ENCODE peak calls at places on chromosomes 11 and 22, in seven cellular contexts. I is AG09319, Z is HFF-Myc, C is left ventricle myocardium inferior, F is astrocyte of the spinal cord, N is neural crest cell, H is GM12865. X is an unnamed sample.

GRCh38 chr11:57279131-57279530 is 42.1 kb upstream of the APLNR start:
- DNase-seq in I (peak), Z (no peak), C (no peak), F (peak), N (no peak), H (no peak), X (no peak)

GRCh38 chr11:18836415-18836814 is 44.8 kb upstream of the PTPN5 start:
- DNase-seq in I (no peak), Z (no peak), C (no peak), F (no peak), N (no peak), H (no peak), X (no peak)

GRCh38 chr11:353315-353857 is 15.9 kb upstream of the B4GALNT4 start:
- DNase-seq in I (peak), Z (peak), C (peak), F (peak), N (no peak), H (no peak), X (peak)

GRCh38 chr11:73493838-73494598 is 103.9 kb downstream of the FAM168A start:
- DNase-seq in I (no peak), Z (no peak), C (no peak), F (peak), N (no peak), H (no peak), X (no peak)

GRCh38 chr11:119885861-119886567 is 157.0 kb upstream of the NECTIN1 start:
- DNase-seq in I (no peak), Z (no peak), C (no peak), F (no peak), N (no peak), H (no peak), X (no peak)

GRCh38 chr11:3123316-3123715 is 41.8 kb downstream of the OSBPL5 start:
- DNase-seq in I (no peak), Z (no peak), C (peak), F (no peak), N (no peak), H (no peak), X (peak)

GRCh38 chr22:43176090-43176489 is 10.8 kb downstream of the TTLL12 start:
- DNase-seq in I (no peak), Z (no peak), C (peak), F (no peak), N (no peak), H (no peak), X (no peak)

GRCh38 chr22:42202669-42203068 is 67.8 kb downstream of the TCF20 start:
- DNase-seq in I (no peak), Z (no peak), C (no peak), F (peak), N (no peak), H (no peak), X (no peak)

GRCh38 chr11:117084992-117085391 is 13.2 kb downstream of the SIK3 start:
- DNase-seq in I (no peak), Z (no peak), C (no peak), F (no peak), N (no peak), H (no peak), X (no peak)

GRCh38 chr11:113242767-113243397 is 71.5 kb upstream of the TTC12 start:
- DNase-seq in I (peak), Z (no peak), C (no peak), F (peak), N (no peak), H (peak), X (no peak)

GRCh38 chr22:47197735-47198500 is 435.5 kb downstream of the TBC1D22A start:
- DNase-seq in I (no peak), Z (no peak), C (no peak), F (no peak), N (no peak), H (no peak), X (no peak)

GRCh38 chr22:46421272-46421671 is 85.8 kb downstream of the TRMU start:
- DNase-seq in I (no peak), Z (no peak), C (no peak), F (no peak), N (no peak), H (peak), X (no peak)

GRCh38 chr22:43088979-43089717 is at the start of gene TTLL1:
- DNase-seq in I (peak), Z (peak), C (peak), F (peak), N (peak), H (peak), X (peak)

GRCh38 chr11:2797741-2798361 is 87.7 kb downstream of the CDKN1C start:
- DNase-seq in I (no peak), Z (no peak), C (peak), F (no peak), N (no peak), H (no peak), X (peak)

GRCh38 chr11:12808519-12808918 is 134.3 kb downstream of the TEAD1 start:
- DNase-seq in I (no peak), Z (no peak), C (no peak), F (peak), N (no peak), H (peak), X (no peak)

GRCh38 chr11:19603771-19604170 is 108.9 kb upstream of the NAV2 start:
- DNase-seq in I (no peak), Z (no peak), C (no peak), F (no peak), N (no peak), H (no peak), X (no peak)

GRCh38 chr11:75424396-75424795 is 8.6 kb downstream of the KLHL35 start:
- DNase-seq in I (no peak), Z (no peak), C (no peak), F (no peak), N (no peak), H (no peak), X (no peak)

GRCh38 chr11:1461806-1462455 is 24.6 kb downstream of the MOB2 start:
- DNase-seq in I (no peak), Z (no peak), C (no peak), F (no peak), N (no peak), H (no peak), X (no peak)

GRCh38 chr11:102172127-102172848 is 62.0 kb downstream of the YAP1 start:
- DNase-seq in I (no peak), Z (no peak), C (no peak), F (peak), N (no peak), H (no peak), X (no peak)

GRCh38 chr11:1073851-1074243 is 827 bp upstream of the MUC2 start:
- DNase-seq in I (no peak), Z (no peak), C (no peak), F (no peak), N (no peak), H (no peak), X (no peak)

GRCh38 chr11:61549662-61550568 is 31.0 kb downstream of the SYT7 start:
- DNase-seq in I (no peak), Z (no peak), C (peak), F (no peak), N (no peak), H (no peak), X (no peak)

GRCh38 chr22:40348025-40348658 is 1.8 kb downstream of the ADSL start:
- DNase-seq in I (no peak), Z (no peak), C (no peak), F (peak), N (peak), H (peak), X (peak)

GRCh38 chr11:112503410-112503809 is 242.8 kb upstream of the PLET1 start:
- DNase-seq in I (no peak), Z (no peak), C (no peak), F (no peak), N (no peak), H (no peak), X (no peak)

GRCh38 chr11:59413646-59414045 is 12.6 kb downstream of the OR5A2 start:
- DNase-seq in I (no peak), Z (no peak), C (no peak), F (no peak), N (no peak), H (no peak), X (no peak)

GRCh38 chr11:8243458-8243857 is 20.2 kb downstream of the LMO1 start:
- DNase-seq in I (no peak), Z (no peak), C (no peak), F (no peak), N (no peak), H (no peak), X (no peak)

GRCh38 chr11:61949169-61950034 is 749 bp upstream of the BEST1 start:
- DNase-seq in I (peak), Z (peak), C (peak), F (peak), N (no peak), H (peak), X (peak)

GRCh38 chr11:59247535-59248227 is 35.0 kb upstream of the MPEG1 start:
- DNase-seq in I (peak), Z (no peak), C (peak), F (peak), N (no peak), H (no peak), X (no peak)

GRCh38 chr11:12744831-12745502 is 70.7 kb downstream of the TEAD1 start:
- DNase-seq in I (no peak), Z (no peak), C (peak), F (peak), N (no peak), H (no peak), X (no peak)

GRCh38 chr22:44617828-44618227 is 84.2 kb upstream of the PRR5 start:
- DNase-seq in I (no peak), Z (no peak), C (no peak), F (no peak), N (no peak), H (no peak), X (no peak)

GRCh38 chr22:36954251-36955014 is 41.0 kb downstream of the CSF2RB start:
- DNase-seq in I (no peak), Z (no peak), C (no peak), F (no peak), N (no peak), H (peak), X (no peak)

GRCh38 chr11:69948256-69949141 is 129.3 kb upstream of the FGF3 start:
- DNase-seq in I (no peak), Z (no peak), C (peak), F (peak), N (no peak), H (no peak), X (no peak)

GRCh38 chr11:68688881-68689280 is 4.5 kb downstream of the GAL start:
- DNase-seq in I (no peak), Z (no peak), C (no peak), F (no peak), N (no peak), H (no peak), X (no peak)

GRCh38 chr11:68691402-68691784 is 7.0 kb downstream of the GAL start:
- DNase-seq in I (no peak), Z (no peak), C (no peak), F (no peak), N (no peak), H (no peak), X (no peak)

GRCh38 chr11:68692115-68692514 is 7.8 kb downstream of the GAL start:
- DNase-seq in I (no peak), Z (no peak), C (no peak), F (no peak), N (no peak), H (no peak), X (no peak)

GRCh38 chr11:68689737-68690625 is 5.6 kb downstream of the GAL start:
- DNase-seq in I (no peak), Z (no peak), C (no peak), F (no peak), N (no peak), H (no peak), X (no peak)

DNA sequence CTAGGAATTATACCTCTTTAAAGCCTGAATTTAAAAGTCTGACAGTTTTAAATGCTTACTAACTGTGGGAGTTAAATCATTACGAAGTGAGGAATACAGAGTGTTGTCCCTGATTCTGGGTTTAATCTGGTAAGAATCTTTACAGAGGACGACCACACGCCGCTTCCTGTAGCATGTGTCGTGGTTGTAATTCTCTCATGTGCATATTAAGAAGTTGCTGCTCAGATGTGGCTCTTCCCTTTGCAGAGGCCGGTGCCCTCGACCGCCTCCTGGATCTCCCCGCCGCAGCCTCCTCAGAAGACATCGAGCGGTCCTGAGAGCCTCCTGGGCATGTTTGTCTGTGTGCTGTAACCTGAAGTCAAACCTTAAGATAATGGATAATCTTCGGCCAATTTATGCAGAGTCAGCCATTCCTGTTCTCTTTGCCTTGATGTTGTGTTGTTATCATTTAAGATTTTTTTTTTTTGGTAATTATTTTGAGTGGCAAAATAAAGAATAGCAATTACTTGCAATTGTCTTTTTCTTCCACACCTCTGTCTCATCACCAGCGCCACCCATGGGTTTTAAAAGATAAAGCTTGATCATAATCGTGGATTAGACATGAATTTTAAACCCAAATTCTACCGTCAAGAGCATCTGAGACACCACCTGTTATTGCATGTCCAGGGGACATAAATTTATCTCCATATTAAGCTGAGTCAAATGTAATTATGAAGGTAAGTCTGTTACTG is 6.5 kb downstream of the GAL start:
- DNase-seq in I (no peak), Z (no peak), C (no peak), F (no peak), N (no peak), H (no peak), X (no peak)
- TF ChIP-seq CTCF in I (peak), Z (no peak), C (no peak), F (no peak), N (no peak), H (no peak), X (no peak)

GRCh38 chr11:45917286-45917622 is 423 bp downstream of the PEX16 start:
- DNase-seq in I (no peak), Z (no peak), C (no peak), F (no peak), N (no peak), H (peak), X (peak)

GRCh38 chr11:45919276-45919675 is 1.6 kb upstream of the PEX16 start:
- DNase-seq in I (no peak), Z (no peak), C (no peak), F (no peak), N (no peak), H (no peak), X (peak)

GRCh38 chr11:45917623-45918330 is at the start of gene PEX16:
- DNase-seq in I (peak), Z (peak), C (peak), F (peak), N (peak), H (peak), X (peak)

GRCh38 chr11:45919806-45920530 is 2.3 kb upstream of the PEX16 start:
- DNase-seq in I (no peak), Z (no peak), C (peak), F (no peak), N (no peak), H (no peak), X (peak)

DNA sequence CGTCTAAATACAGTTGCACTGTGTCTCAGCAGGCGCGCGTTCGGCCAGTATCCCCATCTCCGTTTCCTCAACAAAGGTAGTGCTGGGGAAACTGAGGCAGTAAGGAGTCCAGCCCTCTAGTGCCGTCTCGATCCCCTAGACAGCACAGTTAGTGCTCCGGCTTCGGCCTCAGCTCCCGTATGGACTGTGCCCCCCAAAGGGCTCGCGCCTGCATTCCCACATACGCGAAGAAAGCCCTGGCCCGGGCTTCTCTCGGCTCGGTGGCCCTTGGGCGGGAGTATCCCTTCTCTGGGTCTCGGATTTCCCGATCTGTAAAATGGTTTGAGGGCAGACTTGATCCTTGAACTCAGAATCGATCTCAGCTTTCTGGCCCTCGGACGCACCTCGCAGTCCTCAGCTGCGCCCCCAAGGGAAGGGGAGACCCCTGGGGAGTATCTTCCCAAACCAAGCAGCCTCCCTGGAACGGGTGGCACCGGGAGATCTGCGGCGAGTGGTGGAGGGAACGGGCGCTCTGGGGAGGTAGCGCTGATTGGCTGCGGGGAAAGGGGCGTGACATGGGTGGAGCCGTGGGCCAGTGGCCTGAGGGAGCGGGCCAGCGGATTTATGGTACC is 759 bp upstream of the PEX16 start:
- DNase-seq in I (peak), Z (peak), C (peak), F (peak), N (peak), H (peak), X (peak)
- TF ChIP-seq CTCF in I (no peak), Z (no peak), C (no peak), F (no peak), N (no peak), H (no peak), X (no peak)

DNA sequence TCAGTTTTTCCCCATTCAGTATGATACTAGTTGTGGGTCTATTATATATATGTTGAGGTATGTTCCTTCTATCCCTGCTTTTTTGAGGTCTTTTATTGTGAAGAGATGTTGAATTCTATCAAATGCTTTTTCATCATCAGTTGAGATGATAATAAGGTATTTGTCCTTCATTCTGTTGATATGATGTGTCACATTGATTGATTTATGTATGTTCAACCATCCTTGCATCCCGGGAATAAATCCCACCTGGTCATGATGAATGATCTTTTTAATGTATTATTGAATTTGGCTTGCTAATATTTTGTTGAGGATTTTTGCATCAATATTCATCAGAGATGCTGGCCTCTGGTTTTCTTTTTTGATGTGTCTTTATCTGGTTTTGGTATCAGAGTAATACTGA is 26.0 kb downstream of the ENDOD1 start:
- DNase-seq in I (no peak), Z (no peak), C (no peak), F (no peak), N (no peak), H (no peak), X (no peak)
- TF ChIP-seq CTCF in I (no peak), Z (no peak), C (no peak), F (no peak), N (no peak), H (no peak), X (no peak)

GRCh38 chr11:91263698-91264097 is 960.9 kb upstream of the FAT3 start:
- DNase-seq in I (no peak), Z (no peak), C (no peak), F (no peak), N (no peak), H (no peak), X (no peak)
- TF ChIP-seq CTCF in I (no peak), Z (no peak), C (no peak), F (no peak), N (no peak), H (no peak), X (no peak)